ENCODE peak calls at places on chromosomes 11 and 22, in seven cellular contexts. O is SK-N-SH, M is HepG2, A is HCT116, E is H1, T is K562, S is GM12878. D is an unnamed sample.

GRCh38 chr11:125532668-125533067 is 36.6 kb upstream of the FEZ1 start:
- DNase-seq in E (no peak), T (peak; percentile 91), S (no peak), M (no peak), O (no peak), A (no peak), D (no peak)

GRCh38 chr11:16408619-16409018 is 52.3 kb upstream of the SOX6 start:
- DNase-seq in M (no peak), A (no peak), S (no peak), E (no peak), T (peak; percentile 59), O (no peak), D (no peak)

GRCh38 chr11:68446046-68446725 is 14.4 kb upstream of the PPP6R3 start:
- DNase-seq in A (no peak), O (peak; percentile 21), E (no peak), T (no peak), M (no peak), S (no peak), D (no peak)

GRCh38 chr11:41983458-41983857 is 524.0 kb upstream of the LRRC4C start:
- DNase-seq in S (no peak), O (no peak), M (no peak), T (no peak), E (no peak), A (no peak), D (no peak)

GRCh38 chr22:19905619-19906276 is 35.8 kb upstream of the COMT start:
- DNase-seq in S (no peak), O (peak; percentile 86), M (no peak), A (no peak), E (no peak), T (no peak), D (no peak)

GRCh38 chr22:41873391-41873790 is 40.5 kb downstream of the SREBF2 start:
- DNase-seq in M (no peak), A (no peak), S (no peak), E (no peak), O (no peak), T (no peak), D (no peak)

GRCh38 chr11:15196704-15197103 is 82.0 kb downstream of the INSC start:
- DNase-seq in E (no peak), T (no peak), S (no peak), A (no peak), O (no peak), M (no peak), D (no peak)

GRCh38 chr22:50674606-50675552 is 2.3 kb downstream of the SHANK3 start:
- DNase-seq in S (no peak), A (peak; percentile 61), E (peak; percentile 57), M (peak; percentile 32), O (peak; percentile 97), T (peak; percentile 14), D (no peak)

GRCh38 chr11:123233280-123233977 is 38.4 kb upstream of the CLMP start:
- DNase-seq in E (no peak), S (peak; percentile 34), A (no peak), T (no peak), O (no peak), M (no peak), D (no peak)

GRCh38 chr11:8017894-8018741 is 31.0 kb downstream of the EIF3F start:
- DNase-seq in E (no peak), M (no peak), A (no peak), T (no peak), O (no peak), S (no peak), D (no peak)

GRCh38 chr11:67503119-67504022 is 1.8 kb downstream of the PITPNM1 start:
- DNase-seq in S (no peak), M (no peak), E (no peak), A (no peak), O (peak; percentile 43), T (no peak), D (no peak)

GRCh38 chr22:28105396-28105795 is 186.3 kb upstream of the PITPNB start:
- DNase-seq in M (no peak), S (no peak), E (no peak), T (no peak), A (no peak), O (peak; percentile 50), D (no peak)

GRCh38 chr22:49188091-49188490 is 639.6 kb downstream of the BRD1 start:
- DNase-seq in T (no peak), E (no peak), M (no peak), O (no peak), A (peak; percentile 33), S (no peak), D (no peak)

GRCh38 chr11:46391186-46391577 is 394 bp downstream of the CHRM4 start:
- DNase-seq in M (no peak), T (no peak), O (peak; percentile 65), A (no peak), S (no peak), E (no peak), D (no peak)

DNA sequence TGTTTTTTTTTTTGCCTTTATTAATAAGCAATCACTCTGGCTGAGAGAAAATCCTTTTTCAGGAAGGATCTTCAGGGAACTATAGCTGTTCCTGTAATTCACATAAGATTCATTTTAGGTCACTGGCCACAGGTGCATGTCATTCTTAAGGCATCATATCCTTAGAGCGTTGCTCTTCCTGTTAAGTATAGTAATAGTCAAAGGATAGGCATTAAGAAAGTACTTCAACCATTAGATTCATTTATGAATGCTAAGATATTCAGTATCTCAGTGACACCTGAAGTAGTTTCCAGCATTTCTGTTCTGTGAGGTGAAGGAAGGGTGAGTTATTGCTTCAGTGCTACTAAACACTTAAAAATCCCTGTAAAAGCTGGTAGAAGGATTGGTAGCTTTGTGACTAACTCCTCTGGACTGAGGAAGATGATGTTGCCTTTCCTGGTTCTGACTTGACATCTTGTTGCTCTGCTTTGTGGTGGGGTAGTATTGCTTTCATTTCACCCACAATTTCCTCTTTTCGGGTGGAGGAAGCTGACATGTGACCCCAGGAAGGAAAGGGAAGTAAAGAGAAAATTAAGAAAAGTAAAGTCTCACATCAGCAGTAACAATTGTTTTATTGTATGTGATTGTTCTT is 34.7 kb downstream of the RNF169 start:
- DNase-seq in A (peak; percentile 8), M (no peak), O (no peak), S (peak; percentile 64), T (no peak), E (no peak), D (no peak)
- TF ChIP-seq SIN3A in A (no peak), M (no peak), O (no peak), S (no peak), T (no peak), E (no peak), D (no peak)

GRCh38 chr22:18146389-18146753 is 3.6 kb upstream of the USP18 start:
- DNase-seq in E (no peak), M (no peak), O (no peak), S (no peak), A (no peak), T (no peak), D (no peak)

GRCh38 chr22:18147791-18148507 is 2.0 kb upstream of the USP18 start:
- DNase-seq in M (no peak), A (no peak), O (no peak), T (no peak), S (no peak), E (no peak), D (no peak)

GRCh38 chr22:18145676-18146388 is 4.1 kb upstream of the USP18 start:
- DNase-seq in O (no peak), E (no peak), T (no peak), A (no peak), M (no peak), S (no peak), D (no peak)

GRCh38 chr22:18152519-18152918 is 2.5 kb downstream of the USP18 start:
- DNase-seq in A (no peak), T (no peak), S (peak; percentile 26), E (no peak), M (no peak), O (no peak), D (no peak)

GRCh38 chr22:18148508-18148965 is 1.4 kb upstream of the USP18 start:
- DNase-seq in A (no peak), E (no peak), T (no peak), M (peak; percentile 94), O (no peak), S (no peak), D (no peak)
- H3K4me3 ChIP-seq in A (no peak overlapping the region), E (no peak overlapping the region), T (no peak overlapping the region), M (peak overlapping the region; percentile 76), O (no peak overlapping the region), S (no peak overlapping the region), D (no peak overlapping the region)

GRCh38 chr11:132231656-132232173 is 861.3 kb downstream of the NTM start:
- DNase-seq in A (no peak), M (no peak), E (no peak), T (no peak), O (no peak), S (no peak), D (no peak)

GRCh38 chr11:132226522-132226921 is 856.1 kb downstream of the NTM start:
- DNase-seq in T (no peak), M (no peak), S (no peak), A (no peak), E (no peak), O (no peak), D (no peak)

GRCh38 chr11:132228756-132229325 is 858.4 kb downstream of the NTM start:
- DNase-seq in O (no peak), E (no peak), S (no peak), T (no peak), A (no peak), M (no peak), D (no peak)
- TF ChIP-seq SIN3A in O (no peak), E (no peak), S (no peak), T (no peak), A (no peak), M (no peak), D (no peak)

GRCh38 chr11:62755086-62755615 is 1.2 kb upstream of the ZBTB3 start:
- DNase-seq in T (no peak), S (no peak), M (peak; percentile 37), A (no peak), O (no peak), E (no peak), D (no peak)

GRCh38 chr11:62757846-62758788 is 3.3 kb upstream of the POLR2G start:
- DNase-seq in M (no peak), O (no peak), A (no peak), S (no peak), T (no peak), E (peak; percentile 76), D (no peak)

GRCh38 chr11:62752177-62752785 is 1.7 kb downstream of the ZBTB3 start:
- DNase-seq in S (no peak), A (no peak), M (no peak), E (no peak), O (no peak), T (no peak), D (no peak)

GRCh38 chr11:62753736-62754603 is at the start of gene ZBTB3:
- DNase-seq in A (peak; percentile 99), M (peak; percentile 99), O (peak; percentile 90), T (peak; percentile 99), E (peak; percentile 99), S (peak; percentile 99), D (peak; percentile 99)

DNA sequence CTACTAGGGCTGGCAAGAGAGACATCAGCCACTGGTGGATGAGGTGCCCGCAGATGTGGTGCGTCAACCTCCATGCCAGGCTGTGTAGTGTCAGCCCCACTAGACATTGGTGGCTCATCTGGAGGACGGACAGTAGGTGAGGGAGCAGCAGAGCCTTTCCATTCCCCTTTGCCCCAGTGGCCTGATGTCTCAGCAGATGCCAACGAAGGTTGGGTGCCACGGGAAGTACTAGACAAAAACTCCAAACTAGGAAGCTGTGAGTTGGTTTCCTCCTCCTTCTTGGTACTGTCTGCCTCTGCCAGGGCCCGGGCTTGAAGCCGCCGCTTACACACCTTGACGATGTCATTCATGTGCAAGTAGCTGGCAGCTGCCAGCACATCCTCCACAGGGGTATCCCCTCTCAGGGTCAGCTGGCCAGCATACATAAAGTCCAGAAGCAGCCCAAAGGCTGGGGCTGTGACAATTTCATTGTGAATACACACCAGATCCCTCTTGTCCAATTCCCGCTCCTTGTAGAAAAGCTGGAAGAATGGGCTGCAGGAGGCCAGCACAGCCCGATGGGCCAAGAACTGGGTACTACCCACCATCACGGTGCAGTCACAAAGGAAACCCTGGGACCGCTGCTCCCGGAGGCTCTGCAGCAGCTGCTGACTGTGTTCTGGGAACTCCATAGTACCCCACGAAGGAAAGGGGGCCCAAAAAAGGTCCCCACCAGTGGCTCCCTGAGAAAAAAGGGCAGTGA is 795 bp downstream of the ZBTB3 start:
- DNase-seq in A (no peak), O (no peak), S (no peak), E (no peak), M (no peak), T (no peak), D (no peak)
- H3K4me3 ChIP-seq in A (peak overlapping the region; percentile 70), O (peak overlapping the region; percentile 66), S (peak overlapping the region; percentile 85), E (peak overlapping the region; percentile 89), M (peak overlapping the region; percentile 37), T (peak overlapping the region; percentile 63), D (peak overlapping the region; percentile 76)

D was measured in Panc1.